ENCODE peak calls at places on chromosomes 6 and 20, in eight cellular contexts. Q is upper lobe of right lung; P is neural progenitor cell; Z is AG04450; Y is effector memory CD4-positive, alpha-beta T cell; M is breast epithelium; D is SJSA1; X is heart left ventricle. R is an unnamed sample. For H3K9me3, the result is how much of the 10 kb centered on the place peaks cover.

GRCh38 chr6:13417954-13418353 is 69.4 kb downstream of the GFOD1 start:
- DNase-seq in Q (no peak), P (no peak), Z (no peak), Y (no peak), M (no peak), D (no peak), X (no peak), R (no peak)

GRCh38 chr6:40972190-40972589 is 66.8 kb downstream of the UNC5CL start:
- DNase-seq in Q (no peak), P (no peak), Z (no peak), Y (no peak), M (no peak), D (no peak), X (no peak), R (no peak)

GRCh38 chr20:58579069-58579818 is 64.0 kb upstream of the APCDD1L start:
- DNase-seq in Q (no peak), P (no peak), Z (no peak), Y (no peak), M (no peak), D (no peak), X (no peak), R (no peak)

GRCh38 chr20:32006841-32007786 is 3.1 kb upstream of the CCM2L start:
- DNase-seq in Q (no peak), P (peak), Z (no peak), Y (no peak), M (no peak), D (no peak), X (no peak), R (no peak)

GRCh38 chr20:64260239-64260638 is 4.7 kb downstream of the PCMTD2 start:
- DNase-seq in Q (no peak), P (no peak), Z (no peak), Y (no peak), M (no peak), D (no peak), X (no peak), R (no peak)

GRCh38 chr6:170188571-170189001 is 102.3 kb downstream of the DLL1 start:
- DNase-seq in Q (no peak), P (no peak), Z (no peak), Y (no peak), M (peak), D (peak), X (no peak), R (peak)

GRCh38 chr20:5141615-5142014 is 14.8 kb downstream of the CDS2 start:
- DNase-seq in Q (no peak), P (no peak), Z (no peak), Y (no peak), M (no peak), D (no peak), X (no peak), R (no peak)

GRCh38 chr6:10733151-10733715 is 10.4 kb downstream of the TMEM14C start:
- DNase-seq in Q (no peak), P (no peak), Z (no peak), Y (no peak), M (no peak), D (peak), X (no peak), R (peak)

GRCh38 chr6:112227992-112228391 is 26.4 kb downstream of the LAMA4 start:
- DNase-seq in Q (no peak), P (no peak), Z (no peak), Y (no peak), M (no peak), D (no peak), X (no peak), R (no peak)

GRCh38 chr20:58308680-58309527 is 611 bp upstream of the RAB22A start:
- DNase-seq in Q (peak), P (peak), Z (peak), Y (peak), M (peak), D (no peak), X (peak), R (no peak)

GRCh38 chr6:32763417-32763816 is at the start of gene HLA-DQB2:
- DNase-seq in Q (no peak), P (no peak), Z (no peak), Y (no peak), M (no peak), D (no peak), X (no peak), R (no peak)

GRCh38 chr6:7230956-7231713 is 81.9 kb downstream of the SSR1 start:
- DNase-seq in Q (no peak), P (no peak), Z (no peak), Y (no peak), M (no peak), D (no peak), X (no peak), R (no peak)

GRCh38 chr6:162387723-162388382 is 339.7 kb downstream of the PRKN start:
- DNase-seq in Q (no peak), P (no peak), Z (no peak), Y (no peak), M (no peak), D (no peak), X (peak), R (no peak)

GRCh38 chr6:4059115-4059777 is 19.7 kb downstream of the FAM217A start:
- DNase-seq in Q (no peak), P (no peak), Z (peak), Y (peak), M (no peak), D (peak), X (no peak), R (no peak)

GRCh38 chr6:166619912-166620311 is 7.1 kb downstream of the RPS6KA2 start:
- DNase-seq in Q (no peak), P (no peak), Z (peak), Y (no peak), M (peak), D (peak), X (no peak), R (no peak)

GRCh38 chr6:79066828-79067227 is 11.2 kb downstream of the PHIP start:
- DNase-seq in Q (no peak), P (no peak), Z (no peak), Y (no peak), M (no peak), D (no peak), X (no peak), R (no peak)

GRCh38 chr6:93822434-93823265 is 403.3 kb upstream of the EPHA7 start:
- DNase-seq in Q (no peak), P (no peak), Z (no peak), Y (no peak), M (no peak), D (no peak), X (no peak), R (no peak)

GRCh38 chr20:50969416-50969815 is 10.8 kb downstream of the MOCS3 start:
- DNase-seq in Q (no peak), P (no peak), Z (no peak), Y (no peak), M (no peak), D (no peak), X (no peak), R (no peak)

GRCh38 chr6:101403566-101403965 is 10.1 kb downstream of the GRIK2 start:
- DNase-seq in Q (no peak), P (peak), Z (no peak), Y (no peak), M (no peak), D (no peak), X (no peak), R (no peak)

GRCh38 chr20:34390769-34391447 is 27.8 kb downstream of the ITCH start:
- DNase-seq in Q (peak), P (no peak), Z (peak), Y (peak), M (no peak), D (peak), X (no peak), R (no peak)

GRCh38 chr20:35093245-35093884 is 758 bp upstream of the TRPC4AP start:
- DNase-seq in Q (no peak), P (no peak), Z (no peak), Y (no peak), M (no peak), D (no peak), X (no peak), R (no peak)

GRCh38 chr6:78589426-78589825 is 277.9 kb upstream of the IRAK1BP1 start:
- DNase-seq in Q (no peak), P (no peak), Z (no peak), Y (no peak), M (no peak), D (no peak), X (no peak), R (no peak)

GRCh38 chr6:80438728-80439127 is 332.3 kb downstream of the BCKDHB start:
- DNase-seq in Q (no peak), P (peak), Z (peak), Y (no peak), M (no peak), D (peak), X (no peak), R (no peak)

GRCh38 chr6:166462461-166463135 is 79.9 kb upstream of the MPC1 start:
- DNase-seq in Q (no peak), P (no peak), Z (no peak), Y (no peak), M (no peak), D (no peak), X (no peak), R (no peak)

GRCh38 chr20:371755-372542 is 8.6 kb upstream of the TRIB3 start:
- DNase-seq in Q (peak), P (no peak), Z (no peak), Y (no peak), M (peak), D (no peak), X (peak), R (no peak)

GRCh38 chr6:84118191-84118590 is 84.6 kb downstream of the MRAP2 start:
- DNase-seq in Q (no peak), P (no peak), Z (no peak), Y (no peak), M (no peak), D (no peak), X (no peak), R (no peak)

GRCh38 chr6:111185954-111186353 is 98.7 kb downstream of the SLC16A10 start:
- DNase-seq in Q (no peak), P (no peak), Z (no peak), Y (no peak), M (no peak), D (no peak), X (no peak), R (peak)

GRCh38 chr20:52619101-52619500 is 353.1 kb upstream of the TSHZ2 start:
- DNase-seq in Q (no peak), P (no peak), Z (no peak), Y (no peak), M (no peak), D (no peak), X (no peak), R (no peak)

GRCh38 chr6:144008501-144009245 is 614 bp upstream of the PLAGL1 start:
- DNase-seq in Q (peak), P (peak), Z (no peak), Y (no peak), M (no peak), D (no peak), X (no peak), R (no peak)

GRCh38 chr6:71886184-71887005 is at the start of gene RIMS1:
- DNase-seq in Q (peak), P (peak), Z (no peak), Y (no peak), M (no peak), D (peak), X (no peak), R (no peak)

GRCh38 chr6:72649032-72649984 is 27.4 kb downstream of the KCNQ5 start:
- DNase-seq in Q (no peak), P (no peak), Z (peak), Y (no peak), M (no peak), D (no peak), X (no peak), R (no peak)

GRCh38 chr6:23175391-23175790 is 606.0 kb downstream of the HDGFL1 start:
- DNase-seq in Q (no peak), P (no peak), Z (no peak), Y (no peak), M (no peak), D (no peak), X (no peak), R (no peak)
- H3K9me3 ChIP-seq in Q (under half), P (under half), Z (under half), Y (under half), M (under half), D (under half), X (under half), R (under half)

DNA sequence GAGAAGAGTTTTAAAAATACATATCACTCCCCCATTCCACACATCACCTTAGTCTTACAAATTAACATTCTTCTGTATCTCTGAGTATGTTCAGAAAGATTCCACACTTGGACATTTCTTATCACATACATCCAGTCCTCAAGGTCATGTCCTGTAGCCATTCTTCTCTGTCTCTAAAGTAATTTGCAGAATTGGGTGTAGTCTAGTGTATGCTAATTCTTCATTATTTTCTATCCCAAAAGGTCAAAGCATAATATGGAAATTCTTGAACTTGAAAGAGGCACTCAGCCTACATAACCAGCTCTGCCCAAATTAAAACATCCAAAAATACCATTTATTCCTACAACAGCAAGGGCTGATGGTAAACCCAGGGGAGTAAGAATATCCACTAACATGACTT is 286.0 kb downstream of the HAO1 start:
- DNase-seq in Q (no peak), P (no peak), Z (no peak), Y (no peak), M (no peak), D (no peak), X (no peak), R (no peak)
- H3K4me3 ChIP-seq in Q (no peak), P (no peak), Z (no peak), Y (no peak), M (no peak), D (no peak), X (no peak), R (no peak)

DNA sequence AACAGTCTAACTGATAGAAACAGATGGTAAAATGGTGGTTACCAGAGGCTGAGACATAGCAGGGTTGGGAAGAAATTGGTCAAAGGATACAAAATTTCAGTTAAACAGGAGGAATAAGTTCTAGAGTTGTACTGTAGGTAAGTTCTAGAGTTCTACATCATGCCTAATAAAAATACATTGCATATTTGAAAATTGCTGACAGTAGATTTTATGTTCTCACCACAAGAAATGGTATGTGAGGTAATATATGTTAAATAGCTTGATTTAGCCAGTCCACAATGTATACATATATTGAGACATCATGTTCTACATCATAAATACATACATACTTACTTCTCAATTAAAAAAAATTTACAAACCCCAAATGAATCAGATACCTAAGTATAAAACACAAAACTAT is 8.2 kb downstream of the ZNF322 start:
- DNase-seq in Q (no peak), P (no peak), Z (no peak), Y (no peak), M (no peak), D (no peak), X (no peak), R (no peak)
- H3K9me3 ChIP-seq in Q (under half), P (under half), Z (under half), Y (under half), M (under half), D (under half), X (under half), R (under half)

DNA sequence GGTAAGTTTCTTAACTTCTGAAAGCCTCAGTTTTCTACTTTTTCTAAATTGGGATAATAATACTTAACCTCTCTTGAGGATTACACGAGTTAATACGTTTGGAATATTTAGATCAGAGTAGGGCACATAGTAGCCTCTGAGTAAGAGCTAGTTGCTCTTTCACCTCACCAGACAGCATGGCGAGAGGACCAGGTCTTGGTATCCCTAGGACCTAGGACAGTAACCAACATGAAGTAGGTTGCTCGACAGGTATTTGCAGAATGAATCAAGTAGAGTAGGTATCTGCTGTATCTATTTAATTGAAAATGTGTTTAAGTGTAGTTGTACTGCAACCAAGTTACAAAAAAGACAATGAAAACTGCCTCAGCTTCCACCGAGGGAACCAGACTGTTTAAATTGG is 1.4 kb downstream of the CDC5L start:
- DNase-seq in Q (no peak), P (no peak), Z (no peak), Y (no peak), M (no peak), D (no peak), X (no peak), R (no peak)
- H3K4me3 ChIP-seq in Q (peak), P (peak), Z (peak), Y (peak), M (peak), D (peak), X (peak), R (peak)

GRCh38 chr20:60650087-60650486 is 602.0 kb upstream of the CDH4 start:
- DNase-seq in Q (no peak), P (no peak), Z (no peak), Y (no peak), M (no peak), D (no peak), X (no peak), R (no peak)
- H3K9me3 ChIP-seq in Q (under half), P (under half), Z (under half), Y (under half), M (under half), D (under half), X (under half), R (under half)

DNA sequence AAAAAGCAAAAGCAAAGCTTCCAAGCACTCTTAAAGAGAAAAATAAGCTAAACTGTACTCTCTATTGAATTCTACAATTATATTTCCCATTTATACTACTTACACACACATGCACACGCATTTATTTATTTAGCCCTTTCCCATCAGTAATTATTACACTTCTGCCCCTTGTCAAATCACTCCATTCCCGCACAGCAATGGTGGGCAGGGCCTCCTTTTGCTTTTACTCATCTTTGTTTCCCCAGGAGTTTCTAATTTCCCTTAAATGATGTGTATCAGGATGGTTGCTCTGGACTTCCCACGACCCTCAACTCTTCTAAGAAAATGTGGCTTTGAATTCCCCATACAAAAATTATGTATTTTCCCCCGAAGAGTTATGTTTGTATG is 19.9 kb downstream of the PXT1 start:
- DNase-seq in Q (no peak), P (no peak), Z (no peak), Y (no peak), M (no peak), D (no peak), X (no peak), R (no peak)
- H3K4me3 ChIP-seq in Q (peak), P (peak), Z (peak), Y (peak), M (peak), D (peak), X (peak), R (peak)

GRCh38 chr20:55155360-55155759 is 680.0 kb downstream of the DOK5 start:
- DNase-seq in Q (no peak), P (no peak), Z (no peak), Y (no peak), M (no peak), D (no peak), X (no peak), R (no peak)
- H3K9me3 ChIP-seq in Q (under half), P (under half), Z (under half), Y (under half), M (under half), D (under half), X (under half), R (under half)

R was measured in esophagus muscularis mucosa.